ENCODE peak calls at places on chromosomes 16 and 17, in seven cellular contexts. R, N, Y, J, X, T and L are unnamed samples.

GRCh38 chr16:28208824-28209223 is 2.9 kb downstream of the XPO6 start:
- DNase-seq in R (no peak), N (no peak), Y (no peak), J (no peak), X (no peak), T (no peak), L (no peak)

GRCh38 chr16:83701494-83701893 is 106.3 kb upstream of the HSBP1 start:
- DNase-seq in R (no peak), N (no peak), Y (no peak), J (peak), X (no peak), T (peak), L (peak)

GRCh38 chr17:7216242-7217112 is 3.2 kb downstream of the DLG4 start:
- DNase-seq in R (peak), N (no peak), Y (no peak), J (no peak), X (no peak), T (peak), L (no peak)

GRCh38 chr17:5500804-5501391 is 14.5 kb downstream of the MIS12 start:
- DNase-seq in R (peak), N (peak), Y (no peak), J (peak), X (peak), T (peak), L (peak)

GRCh38 chr16:79843631-79844043 is 243.1 kb upstream of the MAF start:
- DNase-seq in R (no peak), N (no peak), Y (no peak), J (no peak), X (no peak), T (no peak), L (no peak)

GRCh38 chr17:20989991-20990855 is 52.6 kb downstream of the USP22 start:
- DNase-seq in R (no peak), N (no peak), Y (no peak), J (no peak), X (no peak), T (no peak), L (no peak)

GRCh38 chr17:15133143-15133542 is 132.0 kb downstream of the PMP22 start:
- DNase-seq in R (no peak), N (no peak), Y (no peak), J (no peak), X (no peak), T (no peak), L (no peak)

GRCh38 chr17:76395980-76396379 is 11.6 kb downstream of the SPHK1 start:
- DNase-seq in R (no peak), N (no peak), Y (no peak), J (no peak), X (no peak), T (no peak), L (no peak)

GRCh38 chr16:50600582-50601283 is 52.5 kb downstream of the NKD1 start:
- DNase-seq in R (no peak), N (no peak), Y (no peak), J (no peak), X (no peak), T (no peak), L (no peak)

GRCh38 chr17:60390881-60391418 is 983 bp downstream of the USP32 start:
- DNase-seq in R (peak), N (peak), Y (no peak), J (peak), X (peak), T (peak), L (peak)

GRCh38 chr16:48499822-48500440 is 110.0 kb downstream of the N4BP1 start:
- DNase-seq in R (peak), N (no peak), Y (no peak), J (peak), X (no peak), T (peak), L (no peak)

GRCh38 chr16:1919680-1919998 is 1.4 kb upstream of the HS3ST6 start:
- DNase-seq in R (no peak), N (no peak), Y (no peak), J (no peak), X (no peak), T (no peak), L (no peak)

GRCh38 chr17:41098476-41098875 is 534 bp upstream of the KRTAP4-8 start:
- DNase-seq in R (no peak), N (no peak), Y (no peak), J (no peak), X (no peak), T (no peak), L (no peak)

GRCh38 chr17:80443498-80443897 is 28.5 kb downstream of the ENDOV start:
- DNase-seq in R (no peak), N (no peak), Y (no peak), J (no peak), X (no peak), T (no peak), L (no peak)

GRCh38 chr16:9258423-9259051 is 167.1 kb downstream of the HAPSTR1 start:
- DNase-seq in R (no peak), N (no peak), Y (no peak), J (peak), X (no peak), T (peak), L (peak)

GRCh38 chr17:35170968-35171771 is 23.0 kb downstream of the SLC35G3 start:
- DNase-seq in R (no peak), N (no peak), Y (no peak), J (no peak), X (no peak), T (no peak), L (peak)

GRCh38 chr17:41816637-41817320 is 4.0 kb downstream of the FKBP10 start:
- DNase-seq in R (no peak), N (no peak), Y (no peak), J (no peak), X (no peak), T (no peak), L (no peak)

GRCh38 chr16:85047867-85048455 is 20.4 kb downstream of the KIAA0513 start:
- DNase-seq in R (no peak), N (no peak), Y (no peak), J (no peak), X (no peak), T (no peak), L (no peak)

GRCh38 chr16:2520097-2520783 is at the start of gene AMDHD2:
- DNase-seq in R (peak), N (peak), Y (peak), J (peak), X (peak), T (peak), L (peak)

GRCh38 chr16:2026461-2027023 is at the start of gene NHERF2:
- DNase-seq in R (no peak), N (peak), Y (no peak), J (peak), X (no peak), T (no peak), L (no peak)

GRCh38 chr16:57628008-57628781 is at the start of gene ADGRG1:
- DNase-seq in R (peak), N (no peak), Y (peak), J (peak), X (peak), T (peak), L (peak)
- TF ChIP-seq POLR2A in R (no peak), N (no peak), Y (peak), J (peak), X (no peak), T (peak), L (peak)

GRCh38 chr17:30344283-30345088 is 10.6 kb upstream of the TMIGD1 start:
- DNase-seq in R (peak), N (no peak), Y (no peak), J (peak), X (no peak), T (peak), L (no peak)

GRCh38 chr17:30346211-30346831 is 12.5 kb upstream of the TMIGD1 start:
- DNase-seq in R (no peak), N (no peak), Y (no peak), J (no peak), X (no peak), T (no peak), L (no peak)

GRCh38 chr17:30345089-30345433 is 11.2 kb upstream of the TMIGD1 start:
- DNase-seq in R (no peak), N (no peak), Y (no peak), J (no peak), X (no peak), T (no peak), L (no peak)

GRCh38 chr17:30343741-30344140 is 9.9 kb upstream of the TMIGD1 start:
- DNase-seq in R (no peak), N (no peak), Y (no peak), J (no peak), X (no peak), T (no peak), L (no peak)

GRCh38 chr17:30345527-30346075 is 11.7 kb upstream of the TMIGD1 start:
- DNase-seq in R (no peak), N (no peak), Y (no peak), J (no peak), X (no peak), T (no peak), L (peak)
- TF ChIP-seq POLR2A in R (no peak), N (no peak), Y (no peak), J (no peak), X (no peak), T (no peak), L (no peak)

GRCh38 chr16:75244844-75245758 is 6.3 kb downstream of the BCAR1 start:
- DNase-seq in R (peak), N (no peak), Y (no peak), J (peak), X (peak), T (peak), L (no peak)
- TF ChIP-seq POLR2A in R (no peak), N (no peak), Y (no peak), J (no peak), X (no peak), T (peak), L (no peak)

GRCh38 chr16:68377667-68378420 is 67.0 kb downstream of the PRMT7 start:
- DNase-seq in R (no peak), N (no peak), Y (no peak), J (peak), X (no peak), T (no peak), L (no peak)
- TF ChIP-seq POLR2A in R (no peak), N (no peak), Y (no peak), J (no peak), X (no peak), T (no peak), L (no peak)

GRCh38 chr16:88766975-88767374 is 18.0 kb downstream of the PIEZO1 start:
- DNase-seq in R (no peak), N (no peak), Y (no peak), J (no peak), X (no peak), T (no peak), L (no peak)

GRCh38 chr16:88767546-88767945 is 17.5 kb downstream of the PIEZO1 start:
- DNase-seq in R (no peak), N (no peak), Y (no peak), J (no peak), X (no peak), T (no peak), L (peak)

GRCh38 chr16:88769617-88770458 is 15.2 kb downstream of the PIEZO1 start:
- DNase-seq in R (no peak), N (no peak), Y (no peak), J (peak), X (no peak), T (no peak), L (peak)

GRCh38 chr16:88770459-88771293 is 14.3 kb downstream of the PIEZO1 start:
- DNase-seq in R (no peak), N (peak), Y (no peak), J (peak), X (no peak), T (peak), L (peak)

GRCh38 chr16:88768041-88768876 is 16.8 kb downstream of the PIEZO1 start:
- DNase-seq in R (peak), N (no peak), Y (no peak), J (peak), X (no peak), T (no peak), L (no peak)
- TF ChIP-seq POLR2A in R (no peak), N (no peak), Y (no peak), J (no peak), X (no peak), T (no peak), L (no peak)